ENCODE peak calls at places on chromosome 1, in ten cellular contexts. J is choroid plexus epithelial cell; C is body of pancreas; F is NCI-H510A treated with DMSO at 0.1 percent for 48 hours; I is upper lobe of left lung; O is EL; Z is ecto neural progenitor cell; H is stimulated activated CD4-positive, alpha-beta T cell treated with anti-CD3 and anti-CD28 coated beads, Interleukin-1b, Interleukin-23, amount 100 ng/mL, for 24 hours; D is T-cell; S is right lobe of liver. Y is an unnamed sample.

GRCh38 chr1:205714190-205714905 is 34.0 kb upstream of the SLC45A3 start:
- DNase-seq in J (peak; percentile 26), C (no peak), F (no peak), I (no peak), O (peak; percentile 42), Z (no peak), H (no peak), D (no peak), S (peak; percentile 58), Y (no peak)

GRCh38 chr1:234970731-234971476 is 157.7 kb downstream of the TOMM20 start:
- DNase-seq in J (peak; percentile 99), C (peak; percentile 79), F (peak; percentile 98), I (no peak), O (peak; percentile 92), Z (peak; percentile 55), H (no peak), D (no peak), S (peak; percentile 54), Y (no peak)

GRCh38 chr1:27668808-27669723 is 2.9 kb downstream of the IFI6 start:
- DNase-seq in J (peak; percentile 67), C (peak; percentile 80), F (peak; percentile 31), I (peak; percentile 98), O (peak; percentile 67), Z (peak; percentile 87), H (peak; percentile 76), D (peak; percentile 86), S (peak; percentile 79), Y (peak; percentile 73)

GRCh38 chr1:15188678-15189077 is 35.1 kb downstream of the TMEM51 start:
- DNase-seq in J (no peak), C (no peak), F (no peak), I (no peak), O (peak; percentile 56), Z (no peak), H (no peak), D (no peak), S (no peak), Y (no peak)

GRCh38 chr1:3119748-3120524 is 50.9 kb downstream of the PRDM16 start:
- DNase-seq in J (no peak), C (no peak), F (no peak), I (peak; percentile 72), O (no peak), Z (no peak), H (no peak), D (no peak), S (no peak), Y (no peak)

GRCh38 chr1:156413310-156414246 is 44.6 kb downstream of the RHBG start:
- DNase-seq in J (no peak), C (no peak), F (no peak), I (no peak), O (no peak), Z (no peak), H (no peak), D (no peak), S (no peak), Y (no peak)

GRCh38 chr1:54054438-54054749 is 986 bp downstream of the TCEANC2 start:
- DNase-seq in J (no peak), C (no peak), F (peak; percentile 15), I (no peak), O (no peak), Z (no peak), H (no peak), D (peak; percentile 6), S (no peak), Y (no peak)

GRCh38 chr1:157073944-157074685 is 25.5 kb downstream of the ETV3L start:
- DNase-seq in J (peak; percentile 81), C (peak; percentile 76), F (peak; percentile 50), I (peak; percentile 77), O (peak; percentile 67), Z (peak; percentile 81), H (no peak), D (peak; percentile 22), S (peak; percentile 71), Y (no peak)

Y was measured in activated CD4-positive, CD25-positive, alpha-beta regulatory T cell treated with anti-CD3 and anti-CD28 coated beads, Interleukin-2, amount 50 U/mL, for 16 hours.